ENCODE peak calls at places on chromosomes 3 and 15, in five cellular contexts. X is naive thymus-derived CD8-positive, alpha-beta T cell; S is mucosa of descending colon; C is islet precursor cell; J is stimulated activated naive CD4-positive, alpha-beta T cell. Z is an unnamed sample.

GRCh38 chr3:41808152-41808551 is 153.8 kb downstream of the ULK4 start:
- DNase-seq in X (no peak), S (no peak), C (peak), J (no peak), Z (no peak)

GRCh38 chr3:2218375-2218774 is 119.7 kb downstream of the CNTN4 start:
- DNase-seq in X (no peak), S (no peak), C (no peak), J (no peak), Z (no peak)

GRCh38 chr3:32819581-32820348 is 2.0 kb downstream of the TRIM71 start:
- DNase-seq in X (no peak), S (no peak), C (peak), J (no peak), Z (no peak)

GRCh38 chr3:155078959-155079794 is 942 bp upstream of the MME start:
- DNase-seq in X (no peak), S (no peak), C (peak), J (no peak), Z (no peak)

GRCh38 chr3:193078996-193079731 is 161.5 kb upstream of the MB21D2 start:
- DNase-seq in X (no peak), S (no peak), C (peak), J (no peak), Z (no peak)

GRCh38 chr3:45226206-45226915 is at the start of gene TMEM158:
- DNase-seq in X (peak), S (peak), C (peak), J (peak), Z (no peak)

GRCh38 chr3:197178998-197179397 is 119.4 kb downstream of the DLG1 start:
- DNase-seq in X (no peak), S (no peak), C (no peak), J (no peak), Z (no peak)

GRCh38 chr3:4656059-4656458 is 162.9 kb downstream of the ITPR1 start:
- DNase-seq in X (no peak), S (peak), C (peak), J (no peak), Z (no peak)

GRCh38 chr15:77617507-77618285 is 15.0 kb downstream of the LINGO1 start:
- DNase-seq in X (no peak), S (no peak), C (no peak), J (no peak), Z (no peak)

GRCh38 chr3:141618103-141618502 is 120.0 kb upstream of the RNF7 start:
- DNase-seq in X (no peak), S (no peak), C (no peak), J (no peak), Z (no peak)

GRCh38 chr3:60998855-60999254 is 252.4 kb downstream of the FHIT start:
- DNase-seq in X (no peak), S (no peak), C (no peak), J (no peak), Z (no peak)

GRCh38 chr15:43517354-43518072 is at the start of gene MAP1A:
- DNase-seq in X (no peak), S (peak), C (peak), J (no peak), Z (no peak)

GRCh38 chr3:53194218-53195065 is 33.4 kb downstream of the PRKCD start:
- DNase-seq in X (no peak), S (no peak), C (peak), J (no peak), Z (no peak)

GRCh38 chr15:93030430-93031102 is 58.4 kb downstream of the RGMA start:
- DNase-seq in X (peak), S (peak), C (peak), J (peak), Z (no peak)

GRCh38 chr3:70096376-70097055 is 97.0 kb downstream of the SAMMSON start:
- DNase-seq in X (no peak), S (no peak), C (no peak), J (no peak), Z (no peak)

GRCh38 chr3:13135251-13135810 is 62.1 kb upstream of the IQSEC1 start:
- DNase-seq in X (no peak), S (no peak), C (peak), J (no peak), Z (no peak)

GRCh38 chr3:65483475-65483874 is 555.2 kb downstream of the MAGI1 start:
- DNase-seq in X (no peak), S (peak), C (peak), J (no peak), Z (no peak)

GRCh38 chr3:13507791-13508339 is 27.8 kb downstream of the HDAC11 start:
- DNase-seq in X (no peak), S (peak), C (peak), J (no peak), Z (no peak)

GRCh38 chr15:51311510-51311909 is 26.9 kb downstream of the CYP19A1 start:
- DNase-seq in X (no peak), S (no peak), C (no peak), J (no peak), Z (no peak)

GRCh38 chr3:48157215-48157840 is 30.9 kb downstream of the CDC25A start:
- DNase-seq in X (no peak), S (no peak), C (no peak), J (no peak), Z (no peak)

GRCh38 chr3:184085389-184085852 is 11.4 kb upstream of the HTR3E start:
- DNase-seq in X (no peak), S (no peak), C (no peak), J (no peak), Z (no peak)

GRCh38 chr15:85382942-85383341 is 2.5 kb downstream of the AKAP13 start:
- DNase-seq in X (no peak), S (no peak), C (no peak), J (no peak), Z (no peak)

Z was measured in CMK.